ENCODE peak calls at places on chromosomes 3 and 15, in eight cellular contexts. I, V, Z, K, T, L, E and H are unnamed samples.

GRCh38 chr3:30577788-30578187 is 28.6 kb upstream of the TGFBR2 start:
- DNase-seq in I (no peak), V (no peak), Z (no peak), K (no peak), T (no peak), L (no peak), E (no peak), H (no peak)

GRCh38 chr3:149977391-149977790 is 6.7 kb upstream of the PFN2 start:
- DNase-seq in I (no peak), V (no peak), Z (no peak), K (no peak), T (no peak), L (no peak), E (no peak), H (no peak)

GRCh38 chr3:150739877-150740645 is 22.9 kb downstream of the SIAH2 start:
- DNase-seq in I (no peak), V (no peak), Z (no peak), K (no peak), T (no peak), L (no peak), E (no peak), H (no peak)

GRCh38 chr15:66860844-66861243 is 158.8 kb downstream of the SMAD6 start:
- DNase-seq in I (no peak), V (no peak), Z (no peak), K (no peak), T (no peak), L (no peak), E (peak; percentile 3), H (no peak)

GRCh38 chr3:88219138-88219792 is 69.5 kb downstream of the C3orf38 start:
- DNase-seq in I (no peak), V (no peak), Z (peak; percentile 88), K (peak; percentile 2), T (no peak), L (peak; percentile 31), E (no peak), H (peak; percentile 11)

GRCh38 chr3:17047162-17047561 is 162.4 kb downstream of the PLCL2 start:
- DNase-seq in I (no peak), V (no peak), Z (no peak), K (no peak), T (no peak), L (no peak), E (no peak), H (no peak)

GRCh38 chr3:123028233-123028828 is 768 bp upstream of the SEMA5B start:
- DNase-seq in I (peak; percentile 57), V (peak; percentile 13), Z (peak; percentile 66), K (peak; percentile 52), T (no peak), L (peak; percentile 11), E (peak; percentile 74), H (no peak)

GRCh38 chr3:187748050-187748481 is 2.8 kb upstream of the BCL6 start:
- DNase-seq in I (peak; percentile 91), V (peak; percentile 90), Z (peak; percentile 94), K (no peak), T (peak; percentile 66), L (peak; percentile 85), E (peak; percentile 96), H (peak; percentile 53)

GRCh38 chr15:74830868-74831267 is 4.4 kb downstream of the CPLX3 start:
- DNase-seq in I (no peak), V (no peak), Z (no peak), K (no peak), T (no peak), L (no peak), E (peak; percentile 82), H (peak; percentile 71)

GRCh38 chr3:60854762-60855161 is 396.5 kb downstream of the FHIT start:
- DNase-seq in I (no peak), V (no peak), Z (no peak), K (no peak), T (no peak), L (no peak), E (no peak), H (no peak)

DNA sequence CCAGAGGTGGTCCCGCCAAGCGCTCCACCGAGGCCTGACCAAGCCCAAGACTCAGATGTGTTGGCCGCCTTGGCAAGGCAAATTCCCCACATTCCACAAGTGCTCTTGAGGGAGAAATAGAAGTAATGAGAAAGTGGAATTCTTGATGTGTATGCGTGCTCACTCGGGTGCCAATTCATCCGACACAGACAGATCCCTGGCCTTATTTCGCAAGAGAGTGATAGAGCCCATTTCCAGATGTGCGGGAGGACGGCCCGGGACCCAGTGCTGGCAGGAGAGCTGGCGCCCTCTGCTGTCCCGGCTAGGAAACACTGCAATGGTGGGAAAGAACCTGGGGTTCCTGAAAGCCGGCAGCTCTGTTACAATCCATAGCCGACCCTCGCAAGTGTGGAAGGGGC is 76.0 kb downstream of the HMG20A start:
- DNase-seq in I (peak; percentile 89), V (peak; percentile 74), Z (peak; percentile 78), K (peak; percentile 95), T (peak; percentile 31), L (peak; percentile 58), E (peak; percentile 95), H (peak; percentile 82)
- H3K27ac ChIP-seq in I (peak overlapping the region; percentile 84), V (no peak overlapping the region), Z (peak overlapping the region; percentile 81), K (peak overlapping the region; percentile 91), T (no peak overlapping the region), L (peak overlapping the region; percentile 55), E (peak overlapping the region; percentile 85), H (peak overlapping the region; percentile 97)

GRCh38 chr3:134315286-134316106 is 58.8 kb downstream of the AMOTL2 start:
- DNase-seq in I (peak; percentile 83), V (no peak), Z (no peak), K (no peak), T (no peak), L (no peak), E (peak; percentile 89), H (no peak)
- H3K27ac ChIP-seq in I (peak overlapping the region; percentile 95), V (no peak overlapping the region), Z (no peak overlapping the region), K (peak overlapping the region; percentile 96), T (no peak overlapping the region), L (no peak overlapping the region), E (peak overlapping the region; percentile 93), H (peak overlapping the region; percentile 48)

GRCh38 chr3:4306860-4307259 is 3.7 kb downstream of the SETMAR start:
- DNase-seq in I (no peak), V (no peak), Z (no peak), K (no peak), T (no peak), L (no peak), E (no peak), H (no peak)
- H3K27ac ChIP-seq in I (peak overlapping the region; percentile 98), V (no peak overlapping the region), Z (peak overlapping the region; percentile 90), K (no peak overlapping the region), T (no peak overlapping the region), L (no peak overlapping the region), E (peak overlapping the region; percentile 93), H (peak overlapping the region; percentile 53)

GRCh38 chr15:71294251-71294635 is 179.0 kb downstream of the THSD4 start:
- DNase-seq in I (no peak), V (no peak), Z (no peak), K (no peak), T (no peak), L (no peak), E (no peak), H (no peak)
- H3K27ac ChIP-seq in I (peak overlapping the region; percentile 53), V (no peak overlapping the region), Z (no peak overlapping the region), K (peak overlapping the region; percentile 99), T (no peak overlapping the region), L (no peak overlapping the region), E (no peak overlapping the region), H (no peak overlapping the region)

GRCh38 chr15:32842081-32842480 is 124.3 kb downstream of the GREM1 start:
- DNase-seq in I (no peak), V (no peak), Z (no peak), K (no peak), T (no peak), L (no peak), E (no peak), H (no peak)

GRCh38 chr15:32837935-32838334 is 120.1 kb downstream of the GREM1 start:
- DNase-seq in I (no peak), V (no peak), Z (no peak), K (no peak), T (no peak), L (no peak), E (no peak), H (no peak)

GRCh38 chr15:32838820-32839219 is 121.0 kb downstream of the GREM1 start:
- DNase-seq in I (no peak), V (no peak), Z (no peak), K (peak; percentile 59), T (no peak), L (peak; percentile 43), E (no peak), H (peak; percentile 48)

GRCh38 chr15:32840481-32841245 is 122.9 kb downstream of the GREM1 start:
- DNase-seq in I (no peak), V (no peak), Z (no peak), K (no peak), T (no peak), L (no peak), E (no peak), H (no peak)

GRCh38 chr15:32838338-32838737 is 120.5 kb downstream of the GREM1 start:
- DNase-seq in I (no peak), V (no peak), Z (no peak), K (no peak), T (no peak), L (no peak), E (no peak), H (peak; percentile 6)
- H3K27ac ChIP-seq in I (no peak overlapping the region), V (no peak overlapping the region), Z (no peak overlapping the region), K (peak overlapping the region; percentile 42), T (no peak overlapping the region), L (no peak overlapping the region), E (no peak overlapping the region), H (peak overlapping the region; percentile 94)